ENCODE peak calls at places on chromosome 6, in four cellular contexts. One of them, this sample, is unnamed.

GRCh38 chr6:127464881-127465459 is 5.8 kb upstream of the KIAA0408 start:
- DNase-seq in glutamatergic neuron: peak
- DNase-seq in fibroblast of lung: peak
- DNase-seq in endodermal cell: peak
- DNase-seq in this sample: peak

GRCh38 chr6:104505838-104506237 is 353.9 kb downstream of the HACE1 start:
- DNase-seq in glutamatergic neuron: no peak
- DNase-seq in fibroblast of lung: no peak
- DNase-seq in endodermal cell: no peak
- DNase-seq in this sample: no peak

GRCh38 chr6:129314575-129314974 is 395.4 kb downstream of the ARHGAP18 start:
- DNase-seq in glutamatergic neuron: no peak
- DNase-seq in fibroblast of lung: no peak
- DNase-seq in endodermal cell: no peak
- DNase-seq in this sample: no peak

GRCh38 chr6:2047855-2048254 is 197.6 kb downstream of the GMDS start:
- DNase-seq in glutamatergic neuron: no peak
- DNase-seq in fibroblast of lung: no peak
- DNase-seq in endodermal cell: no peak
- DNase-seq in this sample: no peak

GRCh38 chr6:65937982-65938381 is 231.0 kb upstream of the EYS start:
- DNase-seq in glutamatergic neuron: no peak
- DNase-seq in fibroblast of lung: peak
- DNase-seq in endodermal cell: no peak
- DNase-seq in this sample: peak

GRCh38 chr6:45305546-45305945 is 22.6 kb upstream of the RUNX2 start:
- DNase-seq in glutamatergic neuron: no peak
- DNase-seq in fibroblast of lung: peak
- DNase-seq in endodermal cell: no peak
- DNase-seq in this sample: peak

GRCh38 chr6:11730645-11731044 is 48.0 kb downstream of the ADTRP start:
- DNase-seq in glutamatergic neuron: no peak
- DNase-seq in fibroblast of lung: no peak
- DNase-seq in endodermal cell: no peak
- DNase-seq in this sample: no peak

GRCh38 chr6:42046491-42047219 is 3.7 kb upstream of the TAF8 start:
- DNase-seq in glutamatergic neuron: no peak
- DNase-seq in fibroblast of lung: peak
- DNase-seq in endodermal cell: no peak
- DNase-seq in this sample: peak

GRCh38 chr6:62324817-62325216 is 38.8 kb upstream of the KHDRBS2 start:
- DNase-seq in glutamatergic neuron: no peak
- DNase-seq in fibroblast of lung: no peak
- DNase-seq in endodermal cell: no peak
- DNase-seq in this sample: no peak

GRCh38 chr6:118719351-118720124 is 68.1 kb upstream of the CEP85L start:
- DNase-seq in glutamatergic neuron: no peak
- DNase-seq in fibroblast of lung: no peak
- DNase-seq in endodermal cell: no peak
- DNase-seq in this sample: no peak

GRCh38 chr6:110528051-110528929 is 51.9 kb upstream of the SLC22A16 start:
- DNase-seq in glutamatergic neuron: peak
- DNase-seq in fibroblast of lung: peak
- DNase-seq in endodermal cell: peak
- DNase-seq in this sample: peak

GRCh38 chr6:170050591-170051041 is 240.3 kb downstream of the DLL1 start:
- DNase-seq in glutamatergic neuron: peak
- DNase-seq in fibroblast of lung: no peak
- DNase-seq in endodermal cell: no peak
- DNase-seq in this sample: peak

GRCh38 chr6:100573169-100573568 is 108.4 kb upstream of the SIM1 start:
- DNase-seq in glutamatergic neuron: no peak
- DNase-seq in fibroblast of lung: peak
- DNase-seq in endodermal cell: no peak
- DNase-seq in this sample: peak

GRCh38 chr6:79684821-79685220 is 53.7 kb downstream of the SH3BGRL2 start:
- DNase-seq in glutamatergic neuron: no peak
- DNase-seq in fibroblast of lung: peak
- DNase-seq in endodermal cell: no peak
- DNase-seq in this sample: no peak

GRCh38 chr6:138692058-138692977 is 81.3 kb upstream of the CCDC28A start:
- DNase-seq in glutamatergic neuron: peak
- DNase-seq in fibroblast of lung: peak
- DNase-seq in endodermal cell: peak
- DNase-seq in this sample: peak

GRCh38 chr6:105243487-105243886 is 63.7 kb upstream of the POPDC3 start:
- DNase-seq in glutamatergic neuron: no peak
- DNase-seq in fibroblast of lung: no peak
- DNase-seq in endodermal cell: no peak
- DNase-seq in this sample: peak

GRCh38 chr6:34414999-34415858 is 10.6 kb downstream of the RPS10 start:
- DNase-seq in glutamatergic neuron: no peak
- DNase-seq in fibroblast of lung: peak
- DNase-seq in endodermal cell: no peak
- DNase-seq in this sample: peak

GRCh38 chr6:16296061-16296670 is 57.8 kb downstream of the GMPR start:
- DNase-seq in glutamatergic neuron: no peak
- DNase-seq in fibroblast of lung: no peak
- DNase-seq in endodermal cell: no peak
- DNase-seq in this sample: peak

GRCh38 chr6:135115411-135116293 is 61.0 kb upstream of the HBS1L start:
- DNase-seq in glutamatergic neuron: no peak
- DNase-seq in fibroblast of lung: no peak
- DNase-seq in endodermal cell: no peak
- DNase-seq in this sample: no peak

GRCh38 chr6:52293067-52293466 is 8.5 kb upstream of the MCM3 start:
- DNase-seq in glutamatergic neuron: no peak
- DNase-seq in fibroblast of lung: no peak
- DNase-seq in endodermal cell: no peak
- DNase-seq in this sample: no peak

GRCh38 chr6:36625161-36625919 is 31.2 kb downstream of the SRSF3 start:
- DNase-seq in glutamatergic neuron: no peak
- DNase-seq in fibroblast of lung: peak
- DNase-seq in endodermal cell: no peak
- DNase-seq in this sample: peak

GRCh38 chr6:157635388-157636244 is 187.4 kb upstream of the SNX9 start:
- DNase-seq in glutamatergic neuron: no peak
- DNase-seq in fibroblast of lung: peak
- DNase-seq in endodermal cell: no peak
- DNase-seq in this sample: peak

GRCh38 chr6:31304683-31305082 is 32.8 kb upstream of the HLA-C start:
- DNase-seq in glutamatergic neuron: no peak
- DNase-seq in fibroblast of lung: no peak
- DNase-seq in endodermal cell: no peak
- DNase-seq in this sample: no peak

GRCh38 chr6:79525272-79526100 is 11.7 kb downstream of the LCA5 start:
- DNase-seq in glutamatergic neuron: no peak
- DNase-seq in fibroblast of lung: peak
- DNase-seq in endodermal cell: no peak
- DNase-seq in this sample: no peak

GRCh38 chr6:135909737-135910387 is 58.4 kb downstream of the PDE7B start:
- DNase-seq in glutamatergic neuron: peak
- DNase-seq in fibroblast of lung: peak
- DNase-seq in endodermal cell: peak
- DNase-seq in this sample: peak

GRCh38 chr6:87700729-87701675 is 1.0 kb downstream of the AKIRIN2 start:
- DNase-seq in glutamatergic neuron: peak
- DNase-seq in fibroblast of lung: peak
- DNase-seq in endodermal cell: peak
- DNase-seq in this sample: no peak
- TF ChIP-seq CTCF in glutamatergic neuron: no peak
- TF ChIP-seq CTCF in fibroblast of lung: no peak
- TF ChIP-seq CTCF in endodermal cell: no peak
- TF ChIP-seq CTCF in this sample: no peak

GRCh38 chr6:63802606-63803206 is 167.1 kb downstream of the PHF3 start:
- DNase-seq in glutamatergic neuron: no peak
- DNase-seq in fibroblast of lung: peak
- DNase-seq in endodermal cell: no peak
- DNase-seq in this sample: no peak
- TF ChIP-seq CTCF in glutamatergic neuron: peak
- TF ChIP-seq CTCF in fibroblast of lung: peak
- TF ChIP-seq CTCF in endodermal cell: peak
- TF ChIP-seq CTCF in this sample: peak

GRCh38 chr6:6179858-6180257 is 140.6 kb downstream of the F13A1 start:
- DNase-seq in glutamatergic neuron: no peak
- DNase-seq in fibroblast of lung: no peak
- DNase-seq in endodermal cell: peak
- DNase-seq in this sample: no peak
- TF ChIP-seq CTCF in glutamatergic neuron: no peak
- TF ChIP-seq CTCF in fibroblast of lung: no peak
- TF ChIP-seq CTCF in endodermal cell: peak
- TF ChIP-seq CTCF in this sample: no peak

GRCh38 chr6:154969796-154970195 is 25.3 kb upstream of the TIAM2 start:
- DNase-seq in glutamatergic neuron: no peak
- DNase-seq in fibroblast of lung: peak
- DNase-seq in endodermal cell: no peak
- DNase-seq in this sample: no peak
- TF ChIP-seq CTCF in glutamatergic neuron: no peak
- TF ChIP-seq CTCF in fibroblast of lung: no peak
- TF ChIP-seq CTCF in endodermal cell: no peak
- TF ChIP-seq CTCF in this sample: no peak

DNA sequence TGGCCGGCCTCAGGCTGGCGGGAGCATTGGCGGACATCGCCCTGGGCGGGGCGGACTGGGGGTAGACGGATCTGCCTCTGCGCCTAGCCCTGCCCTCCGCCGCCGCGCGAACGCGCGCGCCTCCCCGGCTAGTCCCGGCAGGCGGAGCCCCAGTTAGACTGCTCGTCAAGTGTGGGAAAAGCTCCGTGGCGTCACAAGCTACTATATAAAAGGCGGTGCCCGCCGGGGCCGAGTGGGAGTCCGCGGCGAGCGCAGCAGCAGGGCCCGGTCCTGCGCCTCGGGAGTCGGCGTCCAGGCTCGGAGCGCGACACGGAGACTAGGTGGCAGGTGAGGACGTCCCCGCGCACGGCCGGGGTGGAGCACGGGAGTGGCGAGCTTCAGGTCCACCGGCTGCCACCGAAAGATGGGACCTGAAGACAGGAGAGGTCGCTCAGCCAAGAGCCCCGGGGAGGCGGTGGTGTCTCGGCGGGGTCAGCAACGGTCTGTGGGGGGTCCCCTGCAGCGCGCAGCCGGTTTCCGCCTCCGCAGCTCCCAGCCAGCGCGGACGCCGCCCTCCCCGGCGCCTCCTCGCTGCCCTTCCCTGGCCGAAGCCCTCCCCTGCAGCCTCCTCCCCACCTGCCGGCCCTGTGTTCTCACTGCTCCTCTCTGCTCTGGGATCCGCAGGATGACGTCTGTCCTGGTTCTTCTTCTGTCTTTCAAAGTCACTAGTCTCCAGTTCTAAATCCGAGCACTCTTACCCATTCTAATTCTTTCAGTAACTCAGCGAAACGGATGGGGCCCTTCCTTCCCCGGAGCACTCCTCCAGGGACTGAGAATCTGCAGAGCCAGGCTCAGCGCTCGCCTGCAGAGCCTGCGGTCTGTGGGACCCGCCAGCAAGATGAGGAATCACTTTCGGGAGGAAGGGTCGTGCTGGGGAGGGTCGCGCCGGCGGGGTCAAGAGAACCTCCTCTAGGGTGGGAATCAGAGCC is 4.3 kb upstream of the RIPK1 start:
- DNase-seq in glutamatergic neuron: peak
- DNase-seq in fibroblast of lung: peak
- DNase-seq in endodermal cell: peak
- DNase-seq in this sample: peak
- TF ChIP-seq CTCF in glutamatergic neuron: no peak
- TF ChIP-seq CTCF in fibroblast of lung: no peak
- TF ChIP-seq CTCF in endodermal cell: no peak
- TF ChIP-seq CTCF in this sample: no peak

GRCh38 chr6:54519161-54519560 is 210.9 kb downstream of the TINAG start:
- DNase-seq in glutamatergic neuron: no peak
- DNase-seq in fibroblast of lung: no peak
- DNase-seq in endodermal cell: no peak
- DNase-seq in this sample: no peak

GRCh38 chr6:54515713-54516112 is 207.5 kb downstream of the TINAG start:
- DNase-seq in glutamatergic neuron: no peak
- DNase-seq in fibroblast of lung: no peak
- DNase-seq in endodermal cell: no peak
- DNase-seq in this sample: no peak

GRCh38 chr6:54516331-54516730 is 208.1 kb downstream of the TINAG start:
- DNase-seq in glutamatergic neuron: no peak
- DNase-seq in fibroblast of lung: no peak
- DNase-seq in endodermal cell: no peak
- DNase-seq in this sample: no peak

DNA sequence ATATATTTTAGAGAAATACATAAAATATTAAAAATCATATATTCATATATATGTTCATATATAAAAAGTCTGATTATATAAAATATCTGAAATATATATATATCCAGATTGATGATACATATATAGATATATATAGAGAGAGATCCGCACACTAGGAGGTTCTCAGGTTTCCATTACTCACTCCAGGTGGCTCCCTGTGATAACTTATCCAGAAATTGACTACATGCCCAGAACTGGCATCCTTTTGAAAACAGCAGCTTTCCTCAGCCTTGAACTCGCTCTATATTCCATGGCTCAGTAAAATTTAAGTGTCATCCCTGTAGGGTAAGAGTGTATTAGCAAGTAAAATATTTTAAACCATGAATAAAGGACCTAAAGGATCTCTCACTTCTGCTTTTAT is 206.8 kb downstream of the TINAG start:
- DNase-seq in glutamatergic neuron: no peak
- DNase-seq in fibroblast of lung: peak
- DNase-seq in endodermal cell: no peak
- DNase-seq in this sample: no peak
- TF ChIP-seq CTCF in glutamatergic neuron: no peak
- TF ChIP-seq CTCF in fibroblast of lung: no peak
- TF ChIP-seq CTCF in endodermal cell: no peak
- TF ChIP-seq CTCF in this sample: no peak

DNA sequence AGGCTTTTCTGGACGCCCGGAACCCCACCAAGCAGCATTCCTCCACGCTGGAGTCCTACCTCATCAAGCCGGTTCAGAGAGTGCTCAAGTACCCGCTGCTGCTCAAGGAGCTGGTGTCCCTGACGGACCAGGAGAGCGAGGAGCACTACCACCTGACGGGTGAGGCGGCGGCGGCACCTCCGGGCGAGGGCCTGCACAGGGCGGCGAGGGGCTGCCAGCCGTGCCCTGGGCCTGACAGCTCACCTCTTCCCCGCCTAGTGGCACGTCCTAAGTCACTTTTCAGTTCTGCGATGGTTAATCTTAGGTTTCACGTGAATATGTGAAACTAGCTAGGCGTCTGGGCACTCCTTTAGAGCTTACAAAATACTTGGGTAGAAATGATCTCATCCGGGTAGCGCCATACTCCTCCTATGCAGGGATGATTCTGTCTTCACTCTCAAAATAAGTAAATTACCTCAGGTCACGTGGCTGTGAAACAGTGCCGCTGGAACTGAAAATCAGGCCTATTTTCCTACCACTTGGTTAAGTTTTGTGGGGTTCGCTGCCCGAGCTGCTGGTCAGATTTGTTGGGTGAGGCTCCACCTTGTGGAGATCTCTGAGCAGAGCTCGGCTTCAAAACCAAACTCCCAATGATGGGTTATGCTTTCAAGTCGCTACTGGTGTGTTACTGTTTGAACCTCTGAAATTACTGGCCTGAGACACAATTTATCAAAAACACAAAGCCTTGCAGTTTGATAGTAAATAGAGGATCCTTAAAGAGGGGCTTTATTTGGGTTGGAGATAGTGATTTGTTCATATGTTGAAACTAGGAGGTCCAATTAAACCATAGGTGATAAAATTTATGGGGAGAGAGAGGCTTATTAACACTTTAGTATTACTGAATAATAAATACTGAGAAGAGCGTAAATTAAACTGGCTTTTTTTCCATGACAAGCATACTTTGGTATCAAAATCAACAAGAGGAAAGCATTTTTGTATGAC is 15.5 kb upstream of the CLDN20 start:
- DNase-seq in glutamatergic neuron: peak
- DNase-seq in fibroblast of lung: peak
- DNase-seq in endodermal cell: peak
- DNase-seq in this sample: peak
- TF ChIP-seq CTCF in glutamatergic neuron: peak
- TF ChIP-seq CTCF in fibroblast of lung: peak
- TF ChIP-seq CTCF in endodermal cell: peak
- TF ChIP-seq CTCF in this sample: peak